ENCODE peak calls at places on chromosomes 6 and 20, in seven cellular contexts. One of them, this sample, is unnamed.

GRCh38 chr6:45681860-45682488 is 304.2 kb upstream of the SUPT3H start:
- DNase-seq in NB4: peak; percentile 88
- DNase-seq in spleen: no peak
- DNase-seq in endothelial cell of umbilical vein: no peak
- DNase-seq in sigmoid colon: no peak
- DNase-seq in gastrocnemius medialis: no peak
- DNase-seq in tibial nerve: no peak
- DNase-seq in this sample: peak; percentile 64

GRCh38 chr20:37723668-37724067 is 29.8 kb downstream of the CTNNBL1 start:
- DNase-seq in endothelial cell of umbilical vein: no peak
- DNase-seq in sigmoid colon: no peak
- DNase-seq in NB4: no peak
- DNase-seq in spleen: no peak
- DNase-seq in gastrocnemius medialis: no peak
- DNase-seq in tibial nerve: no peak
- DNase-seq in this sample: no peak

GRCh38 chr20:34581341-34582189 is 23.0 kb downstream of the MAP1LC3A start:
- DNase-seq in endothelial cell of umbilical vein: peak; percentile 91
- DNase-seq in gastrocnemius medialis: no peak
- DNase-seq in spleen: no peak
- DNase-seq in sigmoid colon: no peak
- DNase-seq in NB4: no peak
- DNase-seq in tibial nerve: no peak
- DNase-seq in this sample: no peak

GRCh38 chr20:44683263-44684046 is 31.7 kb upstream of the CCN5 start:
- DNase-seq in NB4: peak; percentile 71
- DNase-seq in gastrocnemius medialis: no peak
- DNase-seq in tibial nerve: no peak
- DNase-seq in spleen: no peak
- DNase-seq in sigmoid colon: no peak
- DNase-seq in endothelial cell of umbilical vein: peak; percentile 64
- DNase-seq in this sample: no peak

GRCh38 chr20:52048365-52048764 is 143.2 kb downstream of the ZFP64 start:
- DNase-seq in endothelial cell of umbilical vein: no peak
- DNase-seq in gastrocnemius medialis: no peak
- DNase-seq in tibial nerve: no peak
- DNase-seq in spleen: no peak
- DNase-seq in sigmoid colon: no peak
- DNase-seq in NB4: no peak
- DNase-seq in this sample: no peak

GRCh38 chr6:151904631-151905030 is 97.1 kb downstream of the ESR1 start:
- DNase-seq in NB4: no peak
- DNase-seq in tibial nerve: no peak
- DNase-seq in spleen: no peak
- DNase-seq in endothelial cell of umbilical vein: no peak
- DNase-seq in gastrocnemius medialis: no peak
- DNase-seq in sigmoid colon: no peak
- DNase-seq in this sample: no peak

GRCh38 chr6:1913572-1913971 is 303.9 kb downstream of the FOXC1 start:
- DNase-seq in endothelial cell of umbilical vein: no peak
- DNase-seq in sigmoid colon: no peak
- DNase-seq in spleen: no peak
- DNase-seq in NB4: no peak
- DNase-seq in gastrocnemius medialis: no peak
- DNase-seq in tibial nerve: no peak
- DNase-seq in this sample: no peak

GRCh38 chr6:11232968-11233626 is 629 bp upstream of the NEDD9 start:
- DNase-seq in endothelial cell of umbilical vein: no peak
- DNase-seq in gastrocnemius medialis: no peak
- DNase-seq in NB4: no peak
- DNase-seq in spleen: no peak
- DNase-seq in sigmoid colon: no peak
- DNase-seq in tibial nerve: no peak
- DNase-seq in this sample: no peak

GRCh38 chr20:11919046-11919445 is 1.4 kb downstream of the BTBD3 start:
- DNase-seq in gastrocnemius medialis: no peak
- DNase-seq in sigmoid colon: no peak
- DNase-seq in NB4: no peak
- DNase-seq in endothelial cell of umbilical vein: no peak
- DNase-seq in spleen: no peak
- DNase-seq in tibial nerve: no peak
- DNase-seq in this sample: no peak

GRCh38 chr6:110590821-110591351 is 114.5 kb upstream of the SLC22A16 start:
- DNase-seq in sigmoid colon: no peak
- DNase-seq in gastrocnemius medialis: no peak
- DNase-seq in tibial nerve: no peak
- DNase-seq in spleen: no peak
- DNase-seq in NB4: peak; percentile 45
- DNase-seq in endothelial cell of umbilical vein: no peak
- DNase-seq in this sample: no peak

GRCh38 chr6:13814938-13815575 is 700 bp upstream of the MCUR1 start:
- DNase-seq in sigmoid colon: no peak
- DNase-seq in spleen: no peak
- DNase-seq in tibial nerve: no peak
- DNase-seq in gastrocnemius medialis: no peak
- DNase-seq in endothelial cell of umbilical vein: peak; percentile 27
- DNase-seq in NB4: peak; percentile 63
- DNase-seq in this sample: no peak

GRCh38 chr20:20593447-20594170 is 118.8 kb downstream of the RALGAPA2 start:
- DNase-seq in spleen: no peak
- DNase-seq in tibial nerve: no peak
- DNase-seq in sigmoid colon: no peak
- DNase-seq in endothelial cell of umbilical vein: peak; percentile 35
- DNase-seq in gastrocnemius medialis: no peak
- DNase-seq in NB4: peak; percentile 62
- DNase-seq in this sample: no peak

GRCh38 chr6:47681201-47681990 is 17.0 kb upstream of the ADGRF4 start:
- DNase-seq in sigmoid colon: no peak
- DNase-seq in NB4: no peak
- DNase-seq in tibial nerve: no peak
- DNase-seq in endothelial cell of umbilical vein: no peak
- DNase-seq in gastrocnemius medialis: no peak
- DNase-seq in spleen: no peak
- DNase-seq in this sample: no peak

GRCh38 chr6:43778976-43779863 is 9.2 kb downstream of the VEGFA start:
- DNase-seq in NB4: no peak
- DNase-seq in endothelial cell of umbilical vein: no peak
- DNase-seq in gastrocnemius medialis: no peak
- DNase-seq in tibial nerve: no peak
- DNase-seq in spleen: no peak
- DNase-seq in sigmoid colon: no peak
- DNase-seq in this sample: no peak

DNA sequence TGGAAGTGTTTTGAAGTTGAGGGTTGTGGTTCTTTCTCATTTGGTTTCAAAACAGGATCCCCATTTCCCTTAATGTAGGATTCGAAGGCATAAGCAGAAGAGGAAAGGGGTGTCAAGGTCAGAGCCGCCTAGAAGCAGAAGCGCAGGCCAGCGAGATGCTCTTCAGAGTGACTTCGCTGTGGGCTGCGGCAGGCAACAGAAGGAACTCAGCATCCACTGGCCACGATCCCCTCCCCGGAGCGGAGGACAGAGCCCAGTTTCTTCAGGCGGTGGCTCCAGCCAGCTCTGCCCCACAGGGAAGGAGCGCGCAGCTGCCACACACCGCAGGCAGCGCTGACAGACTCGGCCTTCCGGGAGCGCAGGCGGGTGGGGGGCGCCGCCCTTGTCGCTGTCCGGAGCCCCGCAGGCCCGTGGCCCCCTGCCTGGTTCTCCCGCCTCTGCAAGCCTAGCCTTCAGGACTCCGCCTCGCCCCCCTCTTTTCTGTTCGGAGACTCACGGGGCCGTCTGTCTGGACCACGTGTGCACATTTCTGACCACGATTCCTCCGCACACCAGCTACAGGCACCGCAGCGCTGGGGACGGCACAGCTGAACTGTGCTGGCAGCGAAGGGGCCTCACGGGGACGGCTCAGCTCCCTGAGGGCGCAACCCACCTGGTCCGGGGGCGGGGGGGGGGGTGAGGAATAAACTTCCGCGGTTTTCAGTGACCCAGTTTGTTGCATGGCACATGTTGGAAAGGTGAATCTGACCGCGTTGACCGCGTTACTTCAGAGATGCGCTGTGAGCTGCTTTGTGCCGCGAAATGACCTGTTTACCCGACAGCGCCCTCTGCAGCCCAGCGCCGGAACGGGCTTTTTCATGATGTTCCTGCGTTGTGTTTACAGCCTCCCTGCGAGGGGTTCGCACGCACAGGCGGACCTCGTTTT is 26.1 kb downstream of the TTLL2 start:
- DNase-seq in endothelial cell of umbilical vein: peak; percentile 76
- DNase-seq in sigmoid colon: peak; percentile 82
- DNase-seq in tibial nerve: peak; percentile 51
- DNase-seq in NB4: peak; percentile 56
- DNase-seq in spleen: peak; percentile 90
- DNase-seq in gastrocnemius medialis: no peak
- DNase-seq in this sample: no peak
- TF ChIP-seq POLR2A in endothelial cell of umbilical vein: no peak
- TF ChIP-seq POLR2A in sigmoid colon: no peak
- TF ChIP-seq POLR2A in tibial nerve: no peak
- TF ChIP-seq POLR2A in NB4: no peak
- TF ChIP-seq POLR2A in spleen: no peak
- TF ChIP-seq POLR2A in gastrocnemius medialis: no peak
- TF ChIP-seq POLR2A in this sample: no peak

DNA sequence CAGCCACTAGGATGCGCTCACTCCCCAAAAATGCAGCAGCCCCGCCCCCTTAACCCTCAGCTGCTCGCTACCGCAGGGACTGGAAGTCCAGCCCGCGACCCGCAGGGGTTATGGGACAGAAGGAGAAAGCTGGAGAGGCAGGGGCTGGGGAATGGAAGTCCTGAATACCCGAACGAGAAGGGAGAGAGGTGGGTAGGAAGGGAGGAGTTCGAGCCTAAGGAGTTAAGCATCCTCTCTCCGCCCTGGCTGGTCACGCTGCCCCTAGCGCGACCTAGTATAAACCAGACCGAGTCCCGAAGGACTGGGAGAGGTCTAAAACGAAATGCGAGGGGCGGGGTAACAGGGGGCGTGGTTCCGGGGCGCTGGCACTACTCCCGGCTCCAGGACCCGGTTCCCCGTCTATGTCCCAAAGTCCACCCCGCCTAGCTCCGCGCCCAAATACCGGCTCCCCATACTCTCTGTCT is 448 bp upstream of the DDAH2 start:
- DNase-seq in tibial nerve: peak; percentile 94
- DNase-seq in NB4: peak; percentile 94
- DNase-seq in gastrocnemius medialis: peak; percentile 71
- DNase-seq in spleen: peak; percentile 96
- DNase-seq in sigmoid colon: peak; percentile 97
- DNase-seq in endothelial cell of umbilical vein: peak; percentile 90
- DNase-seq in this sample: peak; percentile 96
- TF ChIP-seq CTCF in tibial nerve: peak; percentile 85
- TF ChIP-seq CTCF in NB4: peak; percentile 83
- TF ChIP-seq CTCF in gastrocnemius medialis: peak; percentile 64
- TF ChIP-seq CTCF in spleen: peak; percentile 83
- TF ChIP-seq CTCF in sigmoid colon: no peak
- TF ChIP-seq CTCF in endothelial cell of umbilical vein: peak; percentile 73
- TF ChIP-seq CTCF in this sample: no peak

GRCh38 chr20:32574296-32575226 is 10.6 kb downstream of the NOL4L start:
- DNase-seq in gastrocnemius medialis: no peak
- DNase-seq in endothelial cell of umbilical vein: peak; percentile 47
- DNase-seq in NB4: peak; percentile 92
- DNase-seq in spleen: no peak
- DNase-seq in tibial nerve: no peak
- DNase-seq in sigmoid colon: no peak
- DNase-seq in this sample: no peak
- TF ChIP-seq POLR2A in gastrocnemius medialis: no peak
- TF ChIP-seq POLR2A in endothelial cell of umbilical vein: no peak
- TF ChIP-seq POLR2A in NB4: no peak
- TF ChIP-seq POLR2A in spleen: no peak
- TF ChIP-seq POLR2A in tibial nerve: no peak
- TF ChIP-seq POLR2A in sigmoid colon: no peak
- TF ChIP-seq POLR2A in this sample: no peak

DNA sequence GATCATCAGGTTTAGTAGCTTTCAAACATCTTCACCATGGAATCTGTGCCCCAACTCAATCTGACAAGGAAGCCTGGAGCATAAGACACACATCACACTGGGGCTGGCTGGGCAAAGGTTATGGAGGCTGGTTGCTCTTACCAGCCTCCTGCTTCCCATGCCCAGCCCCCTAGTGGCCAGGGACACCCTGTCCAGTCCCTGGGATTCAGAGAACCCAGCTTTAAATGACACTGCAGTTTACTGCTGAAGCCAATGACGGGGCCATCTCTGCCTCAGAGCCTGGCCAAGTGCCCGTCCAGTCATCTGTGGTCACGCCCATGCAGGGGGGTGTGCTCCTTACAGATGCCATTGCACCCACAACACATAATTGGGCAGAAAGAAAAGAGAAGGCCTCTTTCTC is 272.9 kb downstream of the SMOC2 start:
- DNase-seq in tibial nerve: no peak
- DNase-seq in NB4: peak; percentile 37
- DNase-seq in gastrocnemius medialis: no peak
- DNase-seq in endothelial cell of umbilical vein: no peak
- DNase-seq in sigmoid colon: no peak
- DNase-seq in spleen: no peak
- DNase-seq in this sample: peak; percentile 22
- TF ChIP-seq CTCF in tibial nerve: no peak
- TF ChIP-seq CTCF in NB4: peak; percentile 28
- TF ChIP-seq CTCF in gastrocnemius medialis: no peak
- TF ChIP-seq CTCF in endothelial cell of umbilical vein: no peak
- TF ChIP-seq CTCF in sigmoid colon: no peak
- TF ChIP-seq CTCF in spleen: no peak
- TF ChIP-seq CTCF in this sample: no peak

GRCh38 chr20:35726759-35727711 is 15.0 kb downstream of the RBM39 start:
- DNase-seq in sigmoid colon: no peak
- DNase-seq in NB4: peak; percentile 67
- DNase-seq in tibial nerve: no peak
- DNase-seq in spleen: no peak
- DNase-seq in endothelial cell of umbilical vein: no peak
- DNase-seq in gastrocnemius medialis: no peak
- DNase-seq in this sample: no peak
- TF ChIP-seq POLR2A in sigmoid colon: no peak
- TF ChIP-seq POLR2A in NB4: no peak
- TF ChIP-seq POLR2A in tibial nerve: no peak
- TF ChIP-seq POLR2A in spleen: no peak
- TF ChIP-seq POLR2A in endothelial cell of umbilical vein: no peak
- TF ChIP-seq POLR2A in gastrocnemius medialis: no peak
- TF ChIP-seq POLR2A in this sample: no peak

GRCh38 chr6:5078121-5078695 is 6.9 kb upstream of the PPP1R3G start:
- DNase-seq in NB4: peak; percentile 28
- DNase-seq in tibial nerve: no peak
- DNase-seq in spleen: no peak
- DNase-seq in gastrocnemius medialis: no peak
- DNase-seq in endothelial cell of umbilical vein: peak; percentile 24
- DNase-seq in sigmoid colon: no peak
- DNase-seq in this sample: no peak
- TF ChIP-seq CTCF in NB4: no peak
- TF ChIP-seq CTCF in tibial nerve: no peak
- TF ChIP-seq CTCF in spleen: no peak
- TF ChIP-seq CTCF in gastrocnemius medialis: no peak
- TF ChIP-seq CTCF in endothelial cell of umbilical vein: peak; percentile 28
- TF ChIP-seq CTCF in sigmoid colon: no peak
- TF ChIP-seq CTCF in this sample: no peak

This sample was measured in vagina.